ENCODE peak calls at places on chromosomes 4 and X, in seven cellular contexts. M is K562, W is A549, O is HepG2, F is H1, H is endothelial cell of umbilical vein, T is GM12878. Y is an unnamed sample.

GRCh38 chr4:19472669-19473068 is 779.0 kb upstream of the SLIT2 start:
- DNase-seq in M (no peak), W (no peak), O (no peak), F (no peak), H (no peak), T (no peak), Y (no peak)

GRCh38 chr4:77582716-77583115 is 22.9 kb upstream of the CXCL13 start:
- DNase-seq in M (no peak), W (no peak), O (no peak), F (no peak), H (no peak), T (no peak), Y (no peak)

GRCh38 chr4:166941629-166942028 is 292.7 kb downstream of the SPOCK3 start:
- DNase-seq in M (no peak), W (no peak), O (no peak), F (no peak), H (no peak), T (peak), Y (no peak)

GRCh38 chr4:8319731-8320385 is 50.3 kb downstream of the HTRA3 start:
- DNase-seq in M (no peak), W (no peak), O (no peak), F (no peak), H (no peak), T (no peak), Y (peak)

GRCh38 chrX:96655947-96656623 is 28.6 kb upstream of the DIAPH2 start:
- DNase-seq in M (no peak), W (no peak), O (no peak), F (no peak), H (no peak), T (no peak), Y (no peak)

GRCh38 chrX:123324628-123325027 is 140.6 kb downstream of the GRIA3 start:
- DNase-seq in M (no peak), W (no peak), O (no peak), F (no peak), H (no peak), T (no peak), Y (no peak)

GRCh38 chr4:166198921-166199320 is 325.9 kb downstream of the TLL1 start:
- DNase-seq in M (no peak), W (no peak), O (no peak), F (no peak), H (no peak), T (no peak), Y (no peak)

GRCh38 chrX:120310861-120311631 is at the start of gene TMEM255A:
- DNase-seq in M (no peak), W (no peak), O (no peak), F (no peak), H (no peak), T (no peak), Y (peak)

GRCh38 chrX:39336709-39337294 is 535.5 kb downstream of the MID1IP1 start:
- DNase-seq in M (no peak), W (no peak), O (no peak), F (no peak), H (peak), T (peak), Y (no peak)

GRCh38 chr4:4825431-4825830 is 34.0 kb upstream of the MSX1 start:
- DNase-seq in M (no peak), W (no peak), O (no peak), F (no peak), H (no peak), T (no peak), Y (no peak)

GRCh38 chr4:94849901-94850300 is 92.1 kb downstream of the BMPR1B start:
- DNase-seq in M (no peak), W (no peak), O (no peak), F (no peak), H (no peak), T (no peak), Y (no peak)

GRCh38 chr4:88818650-88819470 is 121.2 kb upstream of the NAP1L5 start:
- DNase-seq in M (peak), W (peak), O (peak), F (no peak), H (peak), T (peak), Y (peak)

GRCh38 chr4:38075370-38076152 is 115.4 kb downstream of the PTTG2 start:
- DNase-seq in M (no peak), W (no peak), O (peak), F (no peak), H (peak), T (no peak), Y (peak)

GRCh38 chrX:31435592-31435991 is 363.8 kb upstream of the FTHL17 start:
- DNase-seq in M (no peak), W (no peak), O (no peak), F (peak), H (no peak), T (no peak), Y (no peak)

GRCh38 chrX:73581002-73581628 is 18.1 kb downstream of the CHIC1 start:
- DNase-seq in M (no peak), W (no peak), O (no peak), F (no peak), H (peak), T (no peak), Y (no peak)

GRCh38 chr4:13455411-13455810 is 28.7 kb downstream of the RAB28 start:
- DNase-seq in M (no peak), W (no peak), O (no peak), F (no peak), H (no peak), T (no peak), Y (no peak)

GRCh38 chrX:39850630-39851152 is 247.1 kb downstream of the BCOR start:
- DNase-seq in M (peak), W (no peak), O (no peak), F (no peak), H (no peak), T (no peak), Y (peak)

GRCh38 chr4:110184124-110184790 is 14.2 kb downstream of the ELOVL6 start:
- DNase-seq in M (no peak), W (no peak), O (no peak), F (peak), H (peak), T (no peak), Y (peak)

GRCh38 chr4:38046735-38047487 is 86.7 kb downstream of the PTTG2 start:
- DNase-seq in M (peak), W (no peak), O (no peak), F (no peak), H (no peak), T (no peak), Y (no peak)

GRCh38 chr4:156238171-156238570 is 284.5 kb upstream of the CTSO start:
- DNase-seq in M (no peak), W (no peak), O (no peak), F (no peak), H (no peak), T (no peak), Y (no peak)

GRCh38 chr4:84479663-84480062 is 19.4 kb downstream of the NKX6-1 start:
- DNase-seq in M (no peak), W (no peak), O (no peak), F (no peak), H (no peak), T (no peak), Y (peak)

GRCh38 chr4:184664445-184665210 is 15.1 kb downstream of the PRIMPOL start:
- DNase-seq in M (peak), W (peak), O (no peak), F (no peak), H (no peak), T (no peak), Y (peak)

GRCh38 chr4:114178392-114178791 is 198.9 kb upstream of the ARSJ start:
- DNase-seq in M (no peak), W (no peak), O (no peak), F (no peak), H (peak), T (no peak), Y (no peak)

DNA sequence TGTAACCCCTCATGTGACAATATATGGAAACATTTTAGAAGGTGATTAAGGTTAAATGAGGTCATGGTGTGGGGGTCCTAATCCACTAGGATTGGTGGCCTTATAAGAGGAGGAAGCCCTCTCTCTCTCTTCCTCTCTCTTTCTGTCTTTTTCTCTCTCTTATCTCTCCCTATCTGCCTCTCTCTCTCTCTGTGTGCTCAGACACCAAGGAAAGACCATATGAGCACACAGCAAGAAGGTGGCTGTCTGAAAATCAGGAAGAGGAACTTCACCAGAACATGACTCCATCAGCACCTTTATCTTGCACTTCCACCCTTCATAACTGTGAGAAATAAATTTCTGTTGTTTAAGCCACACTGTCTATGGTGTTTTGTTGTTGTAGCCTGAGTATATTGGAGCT is 1472.2 kb downstream of the PCDH7 start:
- DNase-seq in M (peak), W (no peak), O (no peak), F (no peak), H (no peak), T (no peak), Y (peak)
- TF ChIP-seq MAX in M (no peak), W (no peak), O (no peak), F (no peak), H (no peak), T (no peak), Y (no peak)

DNA sequence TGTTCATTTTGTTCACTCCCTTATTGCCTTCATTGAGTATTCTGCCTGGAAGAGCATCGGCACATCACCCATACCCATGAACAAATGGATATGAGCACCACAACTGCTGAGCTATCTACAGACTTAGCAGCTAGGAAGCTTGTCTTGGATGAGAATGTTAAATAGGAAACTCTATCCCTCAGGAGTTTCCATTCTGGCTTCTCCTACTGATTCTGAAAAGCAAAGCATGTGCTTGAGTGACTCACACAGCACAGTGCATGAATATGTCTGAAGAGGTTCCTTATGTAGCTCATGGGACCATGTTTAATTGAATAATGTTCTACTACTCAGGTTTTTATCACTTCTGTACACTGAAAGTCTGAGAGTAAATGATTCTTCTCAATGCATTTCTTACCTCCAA is 57.3 kb upstream of the MXRA5 start:
- DNase-seq in M (no peak), W (no peak), O (no peak), F (no peak), H (no peak), T (no peak), Y (no peak)
- TF ChIP-seq CTCF in M (no peak), W (no peak), O (no peak), F (no peak), H (no peak), T (no peak), Y (no peak)

GRCh38 chrX:77785746-77786548 is at the start of gene ATRX:
- DNase-seq in M (peak), W (peak), O (peak), F (peak), H (peak), T (peak), Y (peak)
- TF ChIP-seq POLR2A in M (peak), W (peak), O (peak), F (peak), H (peak), T (peak), Y (peak)

DNA sequence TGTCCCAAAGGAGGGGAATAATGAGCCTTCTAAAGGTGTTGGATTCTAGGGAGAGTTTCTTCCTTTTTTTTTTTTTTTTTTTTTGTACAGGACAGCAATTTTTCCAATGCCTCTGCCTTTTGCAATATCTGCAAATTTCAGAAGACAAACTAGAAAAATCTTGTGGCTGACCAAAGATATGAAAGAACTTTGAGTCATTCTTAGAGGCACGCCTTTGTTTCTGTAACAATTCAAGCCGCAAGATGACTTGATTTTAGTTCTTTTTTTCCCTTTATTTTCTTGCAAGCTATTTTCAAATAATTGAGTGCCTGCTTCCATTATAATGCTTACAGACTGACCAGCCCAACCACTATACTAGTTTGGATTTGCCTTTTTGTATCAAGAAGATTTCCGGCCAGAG is 47.6 kb upstream of the UXT start:
- DNase-seq in M (no peak), W (no peak), O (no peak), F (no peak), H (no peak), T (no peak), Y (no peak)
- TF ChIP-seq MAX in M (no peak), W (no peak), O (no peak), F (no peak), H (no peak), T (no peak), Y (no peak)

Y was measured in NB4.